ENCODE peak calls at places on chromosomes 6 and 20, in four cellular contexts. S is GM12878, U is HepG2, L is K562. Y is an unnamed sample.

GRCh38 chr6:144075187-144075586 is 20.2 kb downstream of the SF3B5 start:
- DNase-seq in L (no peak), U (no peak), S (no peak), Y (no peak)

GRCh38 chr6:1479095-1479494 is 89.7 kb downstream of the FOXF2 start:
- DNase-seq in L (no peak), S (no peak), U (no peak), Y (no peak)

GRCh38 chr20:45963059-45964011 is 8.7 kb downstream of the ZNF335 start:
- DNase-seq in S (no peak), L (peak; percentile 15), U (peak; percentile 82), Y (no peak)

GRCh38 chr6:53982361-53983050 is 128.7 kb upstream of the MLIP start:
- DNase-seq in S (no peak), L (no peak), U (no peak), Y (no peak)

GRCh38 chr6:15464211-15464725 is 198.6 kb downstream of the DTNBP1 start:
- DNase-seq in U (peak; percentile 28), L (peak; percentile 82), S (no peak), Y (peak; percentile 58)

GRCh38 chr20:51029963-51030930 is 7.3 kb upstream of the KCNG1 start:
- DNase-seq in U (no peak), S (no peak), L (no peak), Y (no peak)

GRCh38 chr6:118186676-118187567 is 279.9 kb downstream of the SLC35F1 start:
- DNase-seq in S (peak; percentile 8), L (no peak), U (no peak), Y (no peak)

GRCh38 chr6:22399693-22400092 is 102.9 kb upstream of the PRL start:
- DNase-seq in U (no peak), L (no peak), S (no peak), Y (peak; percentile 5)

GRCh38 chr6:131740161-131740560 is 29.3 kb upstream of the CTAGE9 start:
- DNase-seq in U (no peak), S (no peak), L (no peak), Y (no peak)

GRCh38 chr20:56925696-56926101 is 296.6 kb downstream of the TFAP2C start:
- DNase-seq in S (no peak), U (no peak), L (no peak), Y (peak; percentile 52)

DNA sequence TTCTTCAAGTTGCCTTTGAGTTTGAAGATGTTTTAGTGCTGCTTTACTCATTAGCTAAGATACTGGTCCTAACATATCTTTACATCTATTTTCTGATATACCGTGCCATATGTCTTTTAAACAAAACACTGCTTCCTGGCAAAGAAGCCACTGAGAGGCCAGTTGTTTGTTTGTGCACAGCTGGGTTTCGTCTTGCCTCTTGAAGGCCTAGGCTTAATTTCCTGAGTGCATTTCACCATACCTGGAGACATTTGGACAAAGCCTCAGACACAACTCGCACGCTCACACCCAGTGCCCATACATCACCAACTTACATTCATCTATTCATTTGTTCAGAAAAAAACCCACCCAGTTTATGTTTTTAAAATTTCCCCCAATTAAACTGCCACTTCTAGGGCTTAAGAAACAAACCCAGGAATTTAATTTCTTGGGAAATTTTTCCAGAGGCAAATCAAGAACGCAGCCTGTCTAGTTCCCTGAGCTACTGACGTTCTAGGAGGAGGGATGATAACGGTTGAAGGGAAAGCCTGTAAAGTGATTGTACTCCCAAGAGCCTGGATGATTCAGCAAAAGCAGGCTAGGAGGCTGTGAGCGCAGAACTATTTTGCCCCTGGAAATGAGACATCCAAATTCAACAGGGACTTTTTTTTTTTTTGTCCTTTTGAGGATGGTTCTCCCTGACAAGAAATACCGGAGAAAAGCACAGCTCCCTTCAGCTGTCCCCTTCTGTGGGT is 77.7 kb downstream of the OLIG3 start:
- DNase-seq in U (no peak), L (no peak), S (no peak), Y (no peak)
- TF ChIP-seq TARDBP in U (no peak), L (no peak), S (no peak), Y (no peak)

GRCh38 chr6:82988904-82989303 is 76.7 kb downstream of the UBE3D start:
- DNase-seq in L (no peak), U (no peak), S (no peak), Y (no peak)
- TF ChIP-seq TARDBP in L (no peak), U (no peak), S (no peak), Y (no peak)

GRCh38 chr6:30063315-30063714 is 2.2 kb downstream of the POLR1H start:
- DNase-seq in L (no peak), S (no peak), U (no peak), Y (no peak)

GRCh38 chr6:30060982-30061765 is at the start of gene POLR1H:
- DNase-seq in S (peak; percentile 64), U (peak; percentile 95), L (peak; percentile 95), Y (peak; percentile 93)

GRCh38 chr6:30062471-30063178 is 1.6 kb downstream of the POLR1H start:
- DNase-seq in U (no peak), L (no peak), S (no peak), Y (no peak)

GRCh38 chr6:30061766-30062458 is 847 bp downstream of the POLR1H start:
- DNase-seq in U (no peak), S (no peak), L (no peak), Y (peak; percentile 28)

DNA sequence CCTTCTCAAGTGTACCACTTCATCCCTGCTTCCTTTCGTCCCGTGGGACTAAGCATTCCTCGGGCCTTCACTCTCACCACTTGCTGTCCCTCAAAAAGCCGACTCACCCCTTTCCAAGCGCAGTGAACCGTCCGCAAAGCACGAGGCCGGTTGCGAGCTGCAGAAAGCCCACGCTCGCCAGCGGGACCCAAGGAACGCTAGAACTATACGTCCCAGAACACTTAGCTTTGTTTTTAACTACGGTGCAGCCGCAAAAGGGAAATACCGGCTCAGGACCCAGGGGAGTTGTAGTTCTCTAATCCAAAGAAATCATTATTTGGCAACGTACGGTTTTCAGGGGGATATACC is 457 bp upstream of the POLR1H start:
- DNase-seq in L (peak; percentile 57), U (no peak), S (no peak), Y (peak; percentile 36)
- TF ChIP-seq TARDBP in L (no peak), U (no peak), S (no peak), Y (no peak)

DNA sequence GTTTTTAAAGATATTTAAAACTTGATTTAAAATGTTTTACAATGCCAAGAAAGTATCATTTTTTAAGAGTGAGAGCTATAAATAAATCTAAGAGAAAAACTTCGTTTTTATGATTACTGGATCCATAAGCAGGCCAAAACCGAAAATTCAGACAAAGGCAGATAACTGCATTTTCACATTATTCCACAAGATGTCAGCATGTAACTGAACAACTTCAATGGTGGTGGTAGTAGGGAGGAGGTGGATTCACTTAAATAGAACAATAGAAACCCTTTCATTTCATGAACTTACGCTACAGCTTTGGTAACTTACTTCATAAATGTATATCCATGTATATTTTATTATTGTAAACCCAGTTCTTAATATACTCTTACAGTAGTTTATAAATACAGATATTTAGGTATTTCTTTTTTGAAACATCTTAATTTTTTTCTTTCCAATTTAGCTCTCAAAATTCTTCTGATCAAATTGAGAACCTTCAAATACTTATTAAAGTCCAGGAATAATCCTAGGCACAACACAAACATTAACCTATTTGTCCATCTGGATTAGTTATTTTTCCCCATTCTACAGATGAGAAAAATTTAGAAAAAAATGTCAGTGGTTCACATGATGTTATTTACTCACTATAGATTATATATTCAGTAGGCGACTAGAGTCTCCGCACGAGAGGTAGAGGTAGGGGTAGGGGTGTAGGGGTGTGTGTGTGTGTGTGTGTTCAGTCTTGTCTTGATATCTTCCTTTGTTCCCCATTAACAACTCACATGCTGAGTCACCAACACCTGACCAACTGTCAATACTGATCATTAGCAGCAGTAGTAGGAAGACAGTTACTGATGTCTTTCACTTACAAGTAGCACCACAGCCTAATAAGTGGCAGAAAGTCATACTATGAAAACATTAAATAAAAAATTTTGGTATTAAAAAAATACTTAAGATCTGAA is 111.5 kb downstream of the ARHGAP18 start:
- DNase-seq in S (peak; percentile 76), L (peak; percentile 52), U (peak; percentile 67), Y (peak; percentile 67)
- TF ChIP-seq TARDBP in S (no peak), L (no peak), U (no peak), Y (no peak)

GRCh38 chr6:56297022-56297995 is 49.9 kb upstream of the COL21A1 start:
- DNase-seq in S (no peak), U (no peak), L (no peak), Y (no peak)

GRCh38 chr6:56291278-56291917 is 44.0 kb upstream of the COL21A1 start:
- DNase-seq in L (no peak), S (no peak), U (no peak), Y (no peak)

GRCh38 chr6:56288347-56288746 is 41.0 kb upstream of the COL21A1 start:
- DNase-seq in S (no peak), U (no peak), L (no peak), Y (no peak)

GRCh38 chr6:56293756-56294155 is 46.4 kb upstream of the COL21A1 start:
- DNase-seq in L (no peak), S (no peak), U (no peak), Y (no peak)

DNA sequence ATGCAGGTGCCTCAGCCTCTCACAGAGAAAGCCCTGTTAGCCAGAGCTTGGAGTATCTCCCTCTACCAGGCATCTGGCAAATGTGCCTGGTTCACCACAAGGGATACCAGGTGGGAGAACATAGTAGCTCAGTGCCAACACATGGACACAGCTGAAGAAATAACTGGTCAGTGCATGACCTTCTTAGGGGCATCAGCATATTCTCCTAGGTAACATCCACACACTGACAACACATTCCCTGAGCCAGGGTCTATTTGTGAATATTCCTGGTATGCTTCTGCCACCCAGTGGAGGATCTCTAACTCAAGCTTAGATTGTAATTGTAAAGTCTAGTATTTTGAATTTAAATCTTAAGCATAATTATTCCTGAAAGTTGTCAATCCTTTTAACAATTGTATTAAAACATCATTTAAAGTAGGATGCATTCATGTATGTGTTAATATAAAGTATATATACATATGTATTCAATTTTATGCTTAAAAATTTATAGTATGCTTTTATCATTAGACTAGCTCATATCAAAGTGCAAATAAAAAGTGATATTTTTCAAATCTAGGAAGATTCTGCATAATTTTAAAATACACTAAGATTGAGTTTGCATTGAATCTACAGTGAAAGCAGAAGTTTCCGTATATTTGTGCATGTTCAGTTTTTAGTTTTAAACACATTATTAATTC is 45.3 kb upstream of the COL21A1 start:
- DNase-seq in U (peak; percentile 62), L (no peak), S (no peak), Y (peak; percentile 53)
- TF ChIP-seq TARDBP in U (no peak), L (no peak), S (no peak), Y (no peak)

DNA sequence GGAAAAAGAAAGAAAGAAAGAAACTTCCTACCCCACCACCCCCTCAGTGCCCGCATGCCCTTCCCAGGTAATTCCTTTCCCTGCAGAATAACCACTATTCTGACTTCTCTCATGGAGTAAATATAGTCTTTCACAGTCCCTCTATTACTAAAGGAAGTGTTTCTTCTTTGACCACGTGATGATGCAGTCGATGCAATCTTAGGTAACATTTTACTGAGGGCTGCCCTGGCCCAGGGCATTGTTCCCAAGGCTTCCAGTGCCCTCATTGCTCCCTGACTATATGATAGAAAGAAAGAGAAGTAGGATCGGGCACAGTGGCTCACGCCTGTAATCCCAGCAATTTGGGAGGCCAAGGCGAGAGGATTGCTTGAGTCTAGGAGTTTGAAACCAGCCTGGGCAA is 29.1 kb downstream of the ARHGAP40 start:
- DNase-seq in S (no peak), L (no peak), U (no peak), Y (no peak)
- TF ChIP-seq TARDBP in S (no peak), L (no peak), U (no peak), Y (no peak)

DNA sequence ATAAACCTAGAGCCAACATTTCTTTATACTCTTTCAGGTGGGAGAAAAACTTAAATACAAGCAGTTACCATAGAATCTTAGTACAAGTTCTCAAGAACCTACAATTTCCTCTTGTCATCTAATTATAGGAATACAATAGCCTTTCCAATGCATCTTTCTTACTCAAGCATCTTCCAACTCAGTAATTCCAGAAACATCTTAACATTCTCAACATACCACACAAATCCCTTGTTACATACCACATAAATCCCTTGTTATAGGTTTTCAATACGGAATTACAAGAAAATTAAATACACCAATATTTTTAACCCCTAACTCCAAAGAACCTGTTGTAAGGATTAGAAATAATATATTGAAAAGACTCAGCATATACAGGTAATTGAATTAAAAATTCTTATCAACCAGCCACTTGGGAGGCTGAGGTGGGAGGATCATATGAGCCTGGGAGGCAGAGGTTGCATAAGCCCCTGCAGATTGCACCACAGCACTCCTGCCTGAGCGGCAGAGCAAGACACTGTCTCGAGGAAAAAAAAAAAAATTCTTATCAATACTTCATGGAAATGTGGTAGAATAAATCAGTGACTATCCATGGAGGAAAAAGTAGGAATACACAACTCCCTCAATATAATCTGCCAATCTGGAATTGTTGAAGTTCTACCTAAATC is 127.5 kb upstream of the CCDC28A start:
- DNase-seq in S (no peak), U (no peak), L (no peak), Y (no peak)
- TF ChIP-seq TARDBP in S (no peak), U (no peak), L (no peak), Y (no peak)

Y was measured in HEK293T.